ENCODE peak calls at places on chromosome X, in four cellular contexts. F is right cardiac atrium; X is activated CD8-positive, alpha-beta memory T cell treated with anti-CD3 and anti-CD28 coated beads for 48 hours; E is GM04504. H is an unnamed sample.

GRCh38 chrX:21639775-21640174 is 18.4 kb downstream of the KLHL34 start:
- DNase-seq in F (no peak), X (no peak), E (no peak), H (no peak)

GRCh38 chrX:84046403-84046984 is 141.5 kb downstream of the RPS6KA6 start:
- DNase-seq in F (no peak), X (no peak), E (peak), H (no peak)

GRCh38 chrX:153928846-153929245 is 2.8 kb upstream of the ARHGAP4 start:
- DNase-seq in F (no peak), X (no peak), E (no peak), H (no peak)

GRCh38 chrX:130086414-130087207 is 23.7 kb downstream of the ELF4 start:
- DNase-seq in F (no peak), X (no peak), E (no peak), H (no peak)

GRCh38 chrX:132474522-132474921 is 14.3 kb downstream of the MBNL3 start:
- DNase-seq in F (no peak), X (no peak), E (no peak), H (no peak)

GRCh38 chrX:50430917-50431316 is 39.7 kb downstream of the DGKK start:
- DNase-seq in F (no peak), X (no peak), E (no peak), H (no peak)

GRCh38 chrX:10619311-10620015 is 922 bp downstream of the MID1 start:
- DNase-seq in F (no peak), X (no peak), E (no peak), H (no peak)

GRCh38 chrX:91414710-91415109 is 19.9 kb upstream of the PABPC5 start:
- DNase-seq in F (no peak), X (no peak), E (no peak), H (no peak)

GRCh38 chrX:39600222-39600621 is 497.5 kb downstream of the BCOR start:
- DNase-seq in F (no peak), X (no peak), E (no peak), H (no peak)

GRCh38 chrX:47358387-47359065 is 11.9 kb upstream of the ZNF157 start:
- DNase-seq in F (no peak), X (no peak), E (no peak), H (no peak)

GRCh38 chrX:115494133-115494532 is 66.8 kb upstream of the PLS3 start:
- DNase-seq in F (no peak), X (no peak), E (no peak), H (no peak)

GRCh38 chrX:29136904-29137303 is 549.7 kb downstream of the IL1RAPL1 start:
- DNase-seq in F (no peak), X (no peak), E (no peak), H (no peak)

GRCh38 chrX:43822015-43822414 is 60.2 kb downstream of the MAOB start:
- DNase-seq in F (no peak), X (no peak), E (no peak), H (no peak)

GRCh38 chrX:9609987-9610386 is 145.1 kb downstream of the TBL1X start:
- DNase-seq in F (no peak), X (no peak), E (no peak), H (no peak)

GRCh38 chrX:41002021-41002420 is 83.2 kb upstream of the USP9X start:
- DNase-seq in F (no peak), X (no peak), E (no peak), H (peak)

GRCh38 chrX:15336023-15336413 is 695 bp upstream of the PIGA start:
- DNase-seq in F (no peak), X (no peak), E (no peak), H (no peak)

GRCh38 chrX:120426599-120426998 is 42.5 kb downstream of the LAMP2 start:
- DNase-seq in F (no peak), X (no peak), E (no peak), H (no peak)

GRCh38 chrX:101390664-101391525 is at the start of gene RPL36A:
- DNase-seq in F (peak), X (peak), E (peak), H (peak)

GRCh38 chrX:125150231-125150630 is 169.4 kb upstream of the TEX13C start:
- DNase-seq in F (no peak), X (no peak), E (no peak), H (no peak)

GRCh38 chrX:140723251-140723650 is 13.7 kb downstream of the LINC00632 start:
- DNase-seq in F (no peak), X (no peak), E (no peak), H (no peak)

GRCh38 chrX:43703211-43703791 is 47.2 kb downstream of the MAOA start:
- DNase-seq in F (no peak), X (no peak), E (peak), H (no peak)

GRCh38 chrX:69615779-69616519 is at the start of gene EDA:
- DNase-seq in F (peak), X (no peak), E (peak), H (peak)

GRCh38 chrX:1388651-1389050 is 3.3 kb downstream of the SLC25A6 start:
- DNase-seq in F (no peak), X (no peak), E (no peak), H (no peak)

GRCh38 chrX:9997524-9997923 is 30.4 kb downstream of the CLDN34 start:
- DNase-seq in F (no peak), X (no peak), E (no peak), H (no peak)

GRCh38 chrX:29617276-29617675 is 598.1 kb upstream of the MAGEB2 start:
- DNase-seq in F (no peak), X (no peak), E (peak), H (no peak)